ENCODE peak calls at places on chromosomes 7 and 10, in eight cellular contexts. One of them, this sample, is unnamed.

GRCh38 chr7:27166475-27167169 is 1.3 kb upstream of the HOXA9 start:
- DNase-seq in uterus: peak
- DNase-seq in nephron progenitor cell: peak
- DNase-seq in ureter: no peak
- DNase-seq in iris pigment epithelial cell: no peak
- DNase-seq in aorta: peak
- DNase-seq in AG08395: no peak
- DNase-seq in NCI-H345: no peak
- DNase-seq in this sample: no peak

GRCh38 chr7:137395425-137395824 is 51.9 kb upstream of the PTN start:
- DNase-seq in uterus: no peak
- DNase-seq in nephron progenitor cell: no peak
- DNase-seq in ureter: no peak
- DNase-seq in iris pigment epithelial cell: no peak
- DNase-seq in aorta: no peak
- DNase-seq in AG08395: no peak
- DNase-seq in NCI-H345: peak
- DNase-seq in this sample: peak

GRCh38 chr10:108052981-108053380 is 888.5 kb upstream of the SORCS1 start:
- DNase-seq in uterus: no peak
- DNase-seq in nephron progenitor cell: no peak
- DNase-seq in ureter: no peak
- DNase-seq in iris pigment epithelial cell: no peak
- DNase-seq in aorta: no peak
- DNase-seq in AG08395: peak
- DNase-seq in NCI-H345: no peak
- DNase-seq in this sample: no peak

GRCh38 chr7:158023563-158024350 is 563.9 kb downstream of the PTPRN2 start:
- DNase-seq in uterus: no peak
- DNase-seq in nephron progenitor cell: no peak
- DNase-seq in ureter: no peak
- DNase-seq in iris pigment epithelial cell: no peak
- DNase-seq in aorta: no peak
- DNase-seq in AG08395: no peak
- DNase-seq in NCI-H345: no peak
- DNase-seq in this sample: peak

GRCh38 chr7:8175929-8176369 is 86.0 kb downstream of the ICA1 start:
- DNase-seq in uterus: no peak
- DNase-seq in nephron progenitor cell: no peak
- DNase-seq in ureter: no peak
- DNase-seq in iris pigment epithelial cell: no peak
- DNase-seq in aorta: peak
- DNase-seq in AG08395: no peak
- DNase-seq in NCI-H345: no peak
- DNase-seq in this sample: no peak

GRCh38 chr7:28409716-28410627 is 2.3 kb upstream of the CREB5 start:
- DNase-seq in uterus: peak
- DNase-seq in nephron progenitor cell: peak
- DNase-seq in ureter: no peak
- DNase-seq in iris pigment epithelial cell: peak
- DNase-seq in aorta: peak
- DNase-seq in AG08395: peak
- DNase-seq in NCI-H345: peak
- DNase-seq in this sample: no peak

GRCh38 chr7:95843286-95843685 is 70.9 kb downstream of the DYNC1I1 start:
- DNase-seq in uterus: no peak
- DNase-seq in nephron progenitor cell: no peak
- DNase-seq in ureter: no peak
- DNase-seq in iris pigment epithelial cell: peak
- DNase-seq in aorta: no peak
- DNase-seq in AG08395: peak
- DNase-seq in NCI-H345: no peak
- DNase-seq in this sample: no peak

GRCh38 chr7:37281368-37282092 is 167.1 kb downstream of the ELMO1 start:
- DNase-seq in uterus: no peak
- DNase-seq in nephron progenitor cell: no peak
- DNase-seq in ureter: no peak
- DNase-seq in iris pigment epithelial cell: no peak
- DNase-seq in aorta: no peak
- DNase-seq in AG08395: no peak
- DNase-seq in NCI-H345: peak
- DNase-seq in this sample: peak

GRCh38 chr10:77021966-77022365 is 615.6 kb downstream of the KCNMA1 start:
- DNase-seq in uterus: no peak
- DNase-seq in nephron progenitor cell: no peak
- DNase-seq in ureter: no peak
- DNase-seq in iris pigment epithelial cell: no peak
- DNase-seq in aorta: no peak
- DNase-seq in AG08395: no peak
- DNase-seq in NCI-H345: no peak
- DNase-seq in this sample: no peak